ENCODE peak calls at places on chromosomes 7 and 10, in seven cellular contexts. One of them, this sample, is unnamed.

GRCh38 chr10:118547282-118547681 is 48.2 kb downstream of the PRLHR start:
- DNase-seq in astrocyte of the spinal cord: no peak
- DNase-seq in aorta: no peak
- DNase-seq in Peyer's patch: no peak
- DNase-seq in tibial nerve: no peak
- DNase-seq in choroid plexus epithelial cell: no peak
- DNase-seq in cardiac muscle cell: no peak
- DNase-seq in this sample: no peak

GRCh38 chr10:81073155-81073554 is 535.5 kb downstream of the SH2D4B start:
- DNase-seq in astrocyte of the spinal cord: no peak
- DNase-seq in aorta: no peak
- DNase-seq in Peyer's patch: no peak
- DNase-seq in tibial nerve: no peak
- DNase-seq in choroid plexus epithelial cell: no peak
- DNase-seq in cardiac muscle cell: no peak
- DNase-seq in this sample: no peak

GRCh38 chr10:116155191-116155590 is 117.8 kb downstream of the GFRA1 start:
- DNase-seq in astrocyte of the spinal cord: no peak
- DNase-seq in aorta: no peak
- DNase-seq in Peyer's patch: no peak
- DNase-seq in tibial nerve: no peak
- DNase-seq in choroid plexus epithelial cell: no peak
- DNase-seq in cardiac muscle cell: no peak
- DNase-seq in this sample: no peak

GRCh38 chr7:157255201-157255606 is 81.6 kb upstream of the DNAJB6 start:
- DNase-seq in astrocyte of the spinal cord: no peak
- DNase-seq in aorta: no peak
- DNase-seq in Peyer's patch: no peak
- DNase-seq in tibial nerve: no peak
- DNase-seq in choroid plexus epithelial cell: peak
- DNase-seq in cardiac muscle cell: peak
- DNase-seq in this sample: no peak

GRCh38 chr10:866577-866941 is 64.9 kb downstream of the LARP4B start:
- DNase-seq in astrocyte of the spinal cord: no peak
- DNase-seq in aorta: no peak
- DNase-seq in Peyer's patch: no peak
- DNase-seq in tibial nerve: no peak
- DNase-seq in choroid plexus epithelial cell: no peak
- DNase-seq in cardiac muscle cell: no peak
- DNase-seq in this sample: no peak

GRCh38 chr7:142482899-142483658 is 225.2 kb upstream of the PRSS58 start:
- DNase-seq in astrocyte of the spinal cord: peak
- DNase-seq in aorta: no peak
- DNase-seq in Peyer's patch: no peak
- DNase-seq in tibial nerve: no peak
- DNase-seq in choroid plexus epithelial cell: peak
- DNase-seq in cardiac muscle cell: peak
- DNase-seq in this sample: peak

GRCh38 chr10:14621037-14621436 is 153.7 kb downstream of the FAM107B start:
- DNase-seq in astrocyte of the spinal cord: no peak
- DNase-seq in aorta: no peak
- DNase-seq in Peyer's patch: no peak
- DNase-seq in tibial nerve: no peak
- DNase-seq in choroid plexus epithelial cell: peak
- DNase-seq in cardiac muscle cell: no peak
- DNase-seq in this sample: no peak

GRCh38 chr7:123242467-123243097 is 42.8 kb upstream of the SLC13A1 start:
- DNase-seq in astrocyte of the spinal cord: no peak
- DNase-seq in aorta: no peak
- DNase-seq in Peyer's patch: no peak
- DNase-seq in tibial nerve: no peak
- DNase-seq in choroid plexus epithelial cell: no peak
- DNase-seq in cardiac muscle cell: no peak
- DNase-seq in this sample: no peak

GRCh38 chr10:120503695-120504094 is 46.7 kb downstream of the PLPP4 start:
- DNase-seq in astrocyte of the spinal cord: peak
- DNase-seq in aorta: no peak
- DNase-seq in Peyer's patch: no peak
- DNase-seq in tibial nerve: no peak
- DNase-seq in choroid plexus epithelial cell: peak
- DNase-seq in cardiac muscle cell: no peak
- DNase-seq in this sample: no peak

GRCh38 chr7:37208528-37208927 is 240.1 kb downstream of the ELMO1 start:
- DNase-seq in astrocyte of the spinal cord: peak
- DNase-seq in aorta: peak
- DNase-seq in Peyer's patch: no peak
- DNase-seq in tibial nerve: peak
- DNase-seq in choroid plexus epithelial cell: peak
- DNase-seq in cardiac muscle cell: peak
- DNase-seq in this sample: peak

GRCh38 chr7:91880413-91881241 is at the start of gene MTERF1:
- DNase-seq in astrocyte of the spinal cord: peak
- DNase-seq in aorta: peak
- DNase-seq in Peyer's patch: peak
- DNase-seq in tibial nerve: peak
- DNase-seq in choroid plexus epithelial cell: peak
- DNase-seq in cardiac muscle cell: peak
- DNase-seq in this sample: peak

GRCh38 chr7:39406464-39406863 is 159.7 kb upstream of the YAE1 start:
- DNase-seq in astrocyte of the spinal cord: no peak
- DNase-seq in aorta: no peak
- DNase-seq in Peyer's patch: no peak
- DNase-seq in tibial nerve: no peak
- DNase-seq in choroid plexus epithelial cell: no peak
- DNase-seq in cardiac muscle cell: no peak
- DNase-seq in this sample: no peak

GRCh38 chr10:28137907-28138880 is 139.3 kb upstream of the ODAD2 start:
- DNase-seq in astrocyte of the spinal cord: peak
- DNase-seq in aorta: no peak
- DNase-seq in Peyer's patch: no peak
- DNase-seq in tibial nerve: no peak
- DNase-seq in choroid plexus epithelial cell: peak
- DNase-seq in cardiac muscle cell: peak
- DNase-seq in this sample: peak

DNA sequence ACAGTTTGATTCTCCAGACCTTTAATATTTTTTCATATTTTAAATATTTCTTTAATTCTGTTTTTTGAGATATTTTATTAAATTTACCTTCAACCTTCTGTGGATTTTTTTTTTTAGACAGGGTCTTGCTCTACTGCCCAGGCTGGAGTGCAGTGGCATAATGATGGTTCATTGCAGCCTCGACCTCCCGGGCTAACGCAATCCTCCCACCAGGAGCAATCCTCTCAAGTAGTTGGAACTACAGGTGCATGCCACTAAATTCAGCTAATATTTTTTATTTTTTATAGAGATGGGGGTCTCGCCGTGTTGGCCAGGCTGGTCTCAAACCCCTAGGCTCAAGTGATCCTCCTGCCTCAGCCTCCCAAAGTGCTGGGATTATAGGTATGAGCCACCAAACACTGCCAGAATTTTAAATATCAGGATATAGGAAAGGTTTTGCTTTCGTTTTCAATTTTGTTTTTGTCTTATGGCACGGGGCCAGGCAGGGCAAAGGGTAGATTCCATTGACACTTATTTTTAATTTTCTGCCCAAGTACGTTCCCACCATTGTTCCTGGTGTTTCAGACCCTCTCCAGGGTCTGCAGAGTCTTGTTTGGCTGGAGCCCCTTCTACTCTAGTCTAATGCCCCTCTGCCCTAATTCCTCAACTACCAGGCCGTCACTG is 1.2 kb downstream of the TACC2 start:
- DNase-seq in astrocyte of the spinal cord: no peak
- DNase-seq in aorta: no peak
- DNase-seq in Peyer's patch: no peak
- DNase-seq in tibial nerve: no peak
- DNase-seq in choroid plexus epithelial cell: peak
- DNase-seq in cardiac muscle cell: no peak
- DNase-seq in this sample: no peak
- H3K4me3 ChIP-seq in astrocyte of the spinal cord: no peak
- H3K4me3 ChIP-seq in aorta: no peak
- H3K4me3 ChIP-seq in Peyer's patch: peak
- H3K4me3 ChIP-seq in tibial nerve: peak
- H3K4me3 ChIP-seq in choroid plexus epithelial cell: no peak
- H3K4me3 ChIP-seq in cardiac muscle cell: no peak
- H3K4me3 ChIP-seq in this sample: no peak

DNA sequence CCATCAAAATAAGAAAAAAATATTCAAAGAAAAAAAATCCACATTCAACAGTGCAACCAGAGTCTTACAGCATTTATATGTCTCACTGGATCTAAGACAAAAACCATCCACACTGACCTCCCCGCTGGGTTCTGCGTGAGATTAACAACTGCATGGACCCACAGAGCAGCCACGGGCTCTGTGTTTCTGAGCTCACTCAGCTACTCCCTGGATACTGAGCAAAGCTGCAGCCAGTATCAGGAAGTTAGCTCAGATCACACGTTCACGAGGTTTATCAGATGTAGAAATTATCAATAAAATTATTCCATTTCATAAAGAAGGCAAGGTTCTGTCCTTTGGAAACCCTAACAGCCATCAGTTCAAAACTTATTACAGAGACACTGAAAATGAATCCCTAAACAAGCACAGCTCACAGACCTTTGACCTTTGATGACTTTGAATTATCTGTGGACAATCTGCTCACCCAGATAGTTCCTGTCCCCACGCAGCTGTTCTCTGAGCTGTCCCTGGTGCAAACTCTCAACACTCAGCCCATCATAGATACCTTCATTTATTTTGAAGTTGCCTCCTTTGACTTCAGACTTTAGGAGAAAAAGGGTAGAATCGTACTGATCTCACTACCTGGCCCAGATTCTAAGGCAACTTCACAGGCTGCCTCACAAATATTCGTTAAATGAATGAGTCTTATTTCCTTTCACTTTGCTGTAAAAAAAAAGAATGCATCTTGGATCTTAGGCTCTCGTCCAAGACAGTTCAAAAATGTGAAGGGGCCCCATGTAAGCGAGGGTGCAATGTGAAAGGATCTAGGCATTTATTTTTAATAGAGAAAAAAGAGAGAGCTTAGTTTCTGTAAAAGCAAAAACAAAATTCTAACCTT is 67.8 kb upstream of the SVIL start:
- DNase-seq in astrocyte of the spinal cord: no peak
- DNase-seq in aorta: no peak
- DNase-seq in Peyer's patch: no peak
- DNase-seq in tibial nerve: no peak
- DNase-seq in choroid plexus epithelial cell: peak
- DNase-seq in cardiac muscle cell: peak
- DNase-seq in this sample: no peak
- H3K4me3 ChIP-seq in astrocyte of the spinal cord: no peak
- H3K4me3 ChIP-seq in aorta: no peak
- H3K4me3 ChIP-seq in Peyer's patch: no peak
- H3K4me3 ChIP-seq in tibial nerve: no peak
- H3K4me3 ChIP-seq in choroid plexus epithelial cell: peak
- H3K4me3 ChIP-seq in cardiac muscle cell: no peak
- H3K4me3 ChIP-seq in this sample: no peak

GRCh38 chr7:149868638-149869290 is 5.0 kb upstream of the ATP6V0E2 start:
- DNase-seq in astrocyte of the spinal cord: no peak
- DNase-seq in aorta: no peak
- DNase-seq in Peyer's patch: no peak
- DNase-seq in tibial nerve: no peak
- DNase-seq in choroid plexus epithelial cell: no peak
- DNase-seq in cardiac muscle cell: no peak
- DNase-seq in this sample: no peak
- H3K4me3 ChIP-seq in astrocyte of the spinal cord: no peak
- H3K4me3 ChIP-seq in aorta: no peak
- H3K4me3 ChIP-seq in Peyer's patch: no peak
- H3K4me3 ChIP-seq in tibial nerve: no peak
- H3K4me3 ChIP-seq in choroid plexus epithelial cell: no peak
- H3K4me3 ChIP-seq in cardiac muscle cell: no peak
- H3K4me3 ChIP-seq in this sample: no peak

GRCh38 chr7:145216876-145217275 is 381.0 kb upstream of the TPK1 start:
- DNase-seq in astrocyte of the spinal cord: no peak
- DNase-seq in aorta: no peak
- DNase-seq in Peyer's patch: no peak
- DNase-seq in tibial nerve: no peak
- DNase-seq in choroid plexus epithelial cell: peak
- DNase-seq in cardiac muscle cell: no peak
- DNase-seq in this sample: no peak

GRCh38 chr7:145224775-145225174 is 388.9 kb upstream of the TPK1 start:
- DNase-seq in astrocyte of the spinal cord: no peak
- DNase-seq in aorta: no peak
- DNase-seq in Peyer's patch: no peak
- DNase-seq in tibial nerve: no peak
- DNase-seq in choroid plexus epithelial cell: no peak
- DNase-seq in cardiac muscle cell: no peak
- DNase-seq in this sample: no peak

GRCh38 chr7:145219461-145219860 is 383.6 kb upstream of the TPK1 start:
- DNase-seq in astrocyte of the spinal cord: no peak
- DNase-seq in aorta: no peak
- DNase-seq in Peyer's patch: no peak
- DNase-seq in tibial nerve: no peak
- DNase-seq in choroid plexus epithelial cell: no peak
- DNase-seq in cardiac muscle cell: peak
- DNase-seq in this sample: no peak
- H3K4me3 ChIP-seq in astrocyte of the spinal cord: no peak
- H3K4me3 ChIP-seq in aorta: no peak
- H3K4me3 ChIP-seq in Peyer's patch: no peak
- H3K4me3 ChIP-seq in tibial nerve: no peak
- H3K4me3 ChIP-seq in choroid plexus epithelial cell: no peak
- H3K4me3 ChIP-seq in cardiac muscle cell: no peak
- H3K4me3 ChIP-seq in this sample: no peak

This sample was measured in foreskin fibroblast.